ENCODE peak calls at places on chromosome 2, in six cellular contexts. One of them, this sample, is unnamed.

GRCh38 chr2:226669905-226670304 is 129.7 kb downstream of the IRS1 start:
- ATAC-seq in GM12878: peak; percentile 54
- ATAC-seq in A549: no peak
- ATAC-seq in upper lobe of left lung: no peak
- ATAC-seq in K562: no peak
- ATAC-seq in HepG2: no peak
- ATAC-seq in this sample: no peak

GRCh38 chr2:229245013-229245412 is 26.1 kb downstream of the PID1 start:
- ATAC-seq in K562: no peak
- ATAC-seq in upper lobe of left lung: no peak
- ATAC-seq in A549: no peak
- ATAC-seq in GM12878: no peak
- ATAC-seq in HepG2: no peak
- ATAC-seq in this sample: no peak

GRCh38 chr2:11872247-11872947 is 126.0 kb downstream of the LPIN1 start:
- ATAC-seq in GM12878: peak; percentile 30
- ATAC-seq in A549: no peak
- ATAC-seq in upper lobe of left lung: no peak
- ATAC-seq in K562: no peak
- ATAC-seq in HepG2: no peak
- ATAC-seq in this sample: no peak

GRCh38 chr2:159026170-159026569 is 57.7 kb downstream of the TANC1 start:
- ATAC-seq in GM12878: no peak
- ATAC-seq in A549: no peak
- ATAC-seq in upper lobe of left lung: no peak
- ATAC-seq in K562: no peak
- ATAC-seq in HepG2: no peak
- ATAC-seq in this sample: no peak

GRCh38 chr2:98598781-98599428 is 9.4 kb downstream of the COA5 start:
- ATAC-seq in A549: no peak
- ATAC-seq in HepG2: no peak
- ATAC-seq in upper lobe of left lung: no peak
- ATAC-seq in K562: no peak
- ATAC-seq in GM12878: no peak
- ATAC-seq in this sample: no peak

GRCh38 chr2:1080984-1081383 is 130.3 kb downstream of the SNTG2 start:
- ATAC-seq in GM12878: no peak
- ATAC-seq in K562: no peak
- ATAC-seq in upper lobe of left lung: peak; percentile 25
- ATAC-seq in HepG2: no peak
- ATAC-seq in A549: no peak
- ATAC-seq in this sample: no peak

GRCh38 chr2:55862673-55863390 is 60.8 kb downstream of the EFEMP1 start:
- ATAC-seq in GM12878: no peak
- ATAC-seq in A549: peak; percentile 99
- ATAC-seq in HepG2: no peak
- ATAC-seq in K562: peak; percentile 39
- ATAC-seq in upper lobe of left lung: peak; percentile 93
- ATAC-seq in this sample: peak; percentile 93

GRCh38 chr2:37681587-37681986 is 10.1 kb upstream of the CDC42EP3 start:
- ATAC-seq in HepG2: no peak
- ATAC-seq in A549: no peak
- ATAC-seq in upper lobe of left lung: no peak
- ATAC-seq in GM12878: no peak
- ATAC-seq in K562: no peak
- ATAC-seq in this sample: no peak

GRCh38 chr2:112062894-112063293 is 7.8 kb downstream of the TMEM87B start:
- ATAC-seq in GM12878: peak; percentile 48
- ATAC-seq in K562: no peak
- ATAC-seq in upper lobe of left lung: no peak
- ATAC-seq in A549: no peak
- ATAC-seq in HepG2: no peak
- ATAC-seq in this sample: no peak

GRCh38 chr2:25347205-25347815 is 5.6 kb upstream of the DNMT3A start:
- ATAC-seq in GM12878: peak; percentile 18
- ATAC-seq in upper lobe of left lung: no peak
- ATAC-seq in A549: peak; percentile 17
- ATAC-seq in K562: no peak
- ATAC-seq in HepG2: no peak
- ATAC-seq in this sample: peak; percentile 7

GRCh38 chr2:177201919-177202346 is 10.7 kb upstream of the HNRNPA3 start:
- ATAC-seq in A549: no peak
- ATAC-seq in GM12878: no peak
- ATAC-seq in K562: peak; percentile 34
- ATAC-seq in upper lobe of left lung: no peak
- ATAC-seq in HepG2: peak; percentile 72
- ATAC-seq in this sample: no peak

GRCh38 chr2:218802595-218802994 is 20.6 kb downstream of the CYP27A1 start:
- ATAC-seq in HepG2: no peak
- ATAC-seq in GM12878: no peak
- ATAC-seq in upper lobe of left lung: no peak
- ATAC-seq in A549: no peak
- ATAC-seq in K562: no peak
- ATAC-seq in this sample: no peak

GRCh38 chr2:54500404-54501147 is 44.4 kb downstream of the SPTBN1 start:
- ATAC-seq in K562: no peak
- ATAC-seq in upper lobe of left lung: no peak
- ATAC-seq in A549: no peak
- ATAC-seq in GM12878: no peak
- ATAC-seq in HepG2: no peak
- ATAC-seq in this sample: peak; percentile 67

DNA sequence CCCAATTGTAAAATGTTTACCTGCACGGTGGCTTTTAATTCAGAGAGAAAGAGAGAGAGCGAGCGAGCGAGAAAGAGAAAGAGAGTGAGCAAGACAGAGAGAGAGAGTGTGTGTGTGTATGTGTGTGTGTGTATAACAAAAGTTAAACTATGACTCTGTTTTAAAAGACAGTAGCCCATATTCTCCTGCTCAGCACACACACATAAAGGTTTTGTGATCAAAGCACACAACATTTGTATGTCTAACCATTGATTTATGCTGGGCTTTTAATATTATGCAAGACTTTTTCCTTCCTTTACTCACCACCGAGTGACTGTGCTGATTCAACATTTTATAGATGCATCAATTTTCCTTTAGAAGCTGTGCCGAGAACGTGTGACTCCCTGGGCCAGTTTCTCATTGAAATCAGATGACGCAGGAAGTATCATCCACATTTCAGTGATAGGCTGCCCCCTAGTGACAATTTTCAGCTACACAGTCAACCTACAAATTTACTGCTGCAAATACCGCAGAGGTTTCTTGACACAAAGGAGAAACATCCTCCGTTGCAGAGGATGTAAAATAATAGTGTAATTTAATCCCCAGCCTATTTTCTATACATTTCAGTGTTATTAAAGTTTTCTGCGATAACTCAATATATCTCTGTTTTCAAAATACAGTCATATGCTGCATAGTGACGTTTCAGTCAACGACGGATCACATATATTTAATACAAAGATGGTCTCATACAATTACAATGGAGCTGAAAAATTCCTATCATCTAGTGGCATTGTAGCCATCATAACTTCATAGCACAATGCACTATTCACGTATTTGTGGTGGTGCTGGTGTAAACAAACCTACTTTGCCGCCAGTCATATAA is 165.9 kb upstream of the TANK start:
- ATAC-seq in GM12878: peak; percentile 90
- ATAC-seq in HepG2: peak; percentile 92
- ATAC-seq in upper lobe of left lung: peak; percentile 86
- ATAC-seq in K562: peak; percentile 97
- ATAC-seq in A549: peak; percentile 92
- ATAC-seq in this sample: peak; percentile 94
- TF ChIP-seq EP300 in GM12878: no peak
- TF ChIP-seq EP300 in HepG2: no peak
- TF ChIP-seq EP300 in upper lobe of left lung: no peak
- TF ChIP-seq EP300 in K562: no peak
- TF ChIP-seq EP300 in A549: no peak
- TF ChIP-seq EP300 in this sample: no peak

GRCh38 chr2:66495788-66496640 is 61.1 kb downstream of the MEIS1 start:
- ATAC-seq in upper lobe of left lung: peak; percentile 58
- ATAC-seq in GM12878: no peak
- ATAC-seq in K562: peak; percentile 90
- ATAC-seq in A549: peak; percentile 90
- ATAC-seq in HepG2: peak; percentile 77
- ATAC-seq in this sample: peak; percentile 66
- TF ChIP-seq CTCF in upper lobe of left lung: no peak
- TF ChIP-seq CTCF in GM12878: no peak
- TF ChIP-seq CTCF in K562: peak; percentile 41
- TF ChIP-seq CTCF in A549: peak; percentile 6
- TF ChIP-seq CTCF in HepG2: no peak
- TF ChIP-seq CTCF in this sample: no peak

GRCh38 chr2:129180124-129180716 is 799.2 kb upstream of the RAB6C start:
- ATAC-seq in GM12878: no peak
- ATAC-seq in K562: peak; percentile 57
- ATAC-seq in HepG2: no peak
- ATAC-seq in A549: no peak
- ATAC-seq in upper lobe of left lung: no peak
- ATAC-seq in this sample: no peak

GRCh38 chr2:129176375-129176774 is 803.1 kb upstream of the RAB6C start:
- ATAC-seq in GM12878: no peak
- ATAC-seq in A549: no peak
- ATAC-seq in HepG2: no peak
- ATAC-seq in upper lobe of left lung: peak; percentile 47
- ATAC-seq in K562: no peak
- ATAC-seq in this sample: no peak

GRCh38 chr2:129181433-129181832 is 798.0 kb upstream of the RAB6C start:
- ATAC-seq in HepG2: no peak
- ATAC-seq in upper lobe of left lung: no peak
- ATAC-seq in A549: no peak
- ATAC-seq in GM12878: peak; percentile 81
- ATAC-seq in K562: no peak
- ATAC-seq in this sample: no peak

GRCh38 chr2:129179199-129179598 is 800.3 kb upstream of the RAB6C start:
- ATAC-seq in GM12878: no peak
- ATAC-seq in HepG2: no peak
- ATAC-seq in upper lobe of left lung: peak; percentile 65
- ATAC-seq in K562: no peak
- ATAC-seq in A549: no peak
- ATAC-seq in this sample: no peak

DNA sequence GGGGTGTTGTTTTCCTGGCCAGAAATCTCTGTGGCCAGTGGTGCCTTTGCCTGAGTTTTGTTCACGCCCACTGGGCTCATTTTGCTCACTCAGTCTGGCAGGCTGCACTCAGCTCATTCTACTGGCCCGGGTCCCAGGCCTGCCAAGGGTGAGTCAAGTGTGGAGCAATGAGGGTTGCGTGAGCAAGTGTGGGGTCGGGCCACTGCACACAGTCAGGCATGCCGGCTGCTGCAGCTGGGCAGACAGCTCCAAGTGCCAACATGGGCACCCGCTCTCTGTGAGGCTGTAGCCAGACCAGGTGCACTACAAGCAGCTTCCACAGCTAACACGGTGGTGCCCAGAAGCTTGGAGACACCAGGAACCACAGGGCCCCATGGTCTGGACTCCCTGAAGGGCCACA is 801.1 kb upstream of the RAB6C start:
- ATAC-seq in upper lobe of left lung: no peak
- ATAC-seq in A549: no peak
- ATAC-seq in HepG2: no peak
- ATAC-seq in K562: no peak
- ATAC-seq in GM12878: no peak
- ATAC-seq in this sample: peak; percentile 79
- TF ChIP-seq EP300 in upper lobe of left lung: no peak
- TF ChIP-seq EP300 in A549: no peak
- TF ChIP-seq EP300 in HepG2: no peak
- TF ChIP-seq EP300 in K562: no peak
- TF ChIP-seq EP300 in GM12878: no peak
- TF ChIP-seq EP300 in this sample: no peak

DNA sequence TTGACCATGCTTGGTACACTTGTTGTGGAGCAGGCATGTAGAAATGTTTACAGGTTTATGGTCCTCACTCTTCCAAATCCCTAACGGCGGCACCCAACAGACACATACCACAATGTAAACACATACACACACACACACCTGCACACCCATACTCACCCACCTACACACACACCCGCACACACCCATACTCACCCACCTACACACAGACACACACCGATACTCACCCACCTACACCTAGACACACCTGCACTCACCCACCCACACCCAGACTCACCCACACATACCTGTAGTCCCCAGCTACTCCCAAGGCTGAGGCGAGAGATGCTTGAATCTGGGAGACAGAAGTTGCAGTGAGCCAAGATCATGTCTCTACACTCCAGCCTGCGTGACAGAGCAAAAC is 1.5 kb upstream of the RAB6D start:
- ATAC-seq in upper lobe of left lung: no peak
- ATAC-seq in HepG2: no peak
- ATAC-seq in K562: no peak
- ATAC-seq in GM12878: no peak
- ATAC-seq in A549: no peak
- ATAC-seq in this sample: no peak
- TF ChIP-seq CTCF in upper lobe of left lung: no peak
- TF ChIP-seq CTCF in HepG2: no peak
- TF ChIP-seq CTCF in K562: no peak
- TF ChIP-seq CTCF in GM12878: no peak
- TF ChIP-seq CTCF in A549: no peak
- TF ChIP-seq CTCF in this sample: no peak

DNA sequence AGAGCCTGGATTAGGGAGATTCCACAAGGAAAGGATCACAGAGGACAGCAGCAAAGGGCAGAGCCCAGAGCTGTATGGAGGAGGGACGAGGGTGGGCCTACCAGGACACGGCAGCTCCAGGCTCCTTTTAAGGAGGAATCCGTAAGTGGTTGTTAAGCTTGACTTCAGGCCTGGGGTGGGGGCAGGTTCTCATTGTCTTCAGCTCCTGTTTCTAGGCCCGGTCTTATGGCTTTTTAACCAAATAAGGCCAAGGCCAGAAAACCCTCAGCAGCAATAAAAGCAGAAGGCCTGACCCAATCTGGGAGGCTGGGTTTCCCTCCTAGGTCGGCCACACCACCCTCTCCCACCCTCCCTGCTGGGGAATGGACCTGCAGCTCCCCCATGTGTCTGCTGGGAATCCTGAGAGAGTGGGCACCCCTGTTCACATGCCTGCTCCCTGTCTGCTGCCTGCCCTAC is 111.2 kb downstream of the PLB1 start:
- ATAC-seq in upper lobe of left lung: no peak
- ATAC-seq in GM12878: no peak
- ATAC-seq in A549: no peak
- ATAC-seq in HepG2: peak; percentile 50
- ATAC-seq in K562: peak; percentile 77
- ATAC-seq in this sample: peak; percentile 78
- TF ChIP-seq EP300 in upper lobe of left lung: no peak
- TF ChIP-seq EP300 in GM12878: no peak
- TF ChIP-seq EP300 in A549: no peak
- TF ChIP-seq EP300 in HepG2: no peak
- TF ChIP-seq EP300 in K562: no peak
- TF ChIP-seq EP300 in this sample: no peak

GRCh38 chr2:143574069-143574468 is 444.9 kb downstream of the ARHGAP15 start:
- ATAC-seq in A549: no peak
- ATAC-seq in upper lobe of left lung: no peak
- ATAC-seq in GM12878: no peak
- ATAC-seq in HepG2: no peak
- ATAC-seq in K562: no peak
- ATAC-seq in this sample: no peak
- TF ChIP-seq CTCF in A549: no peak
- TF ChIP-seq CTCF in upper lobe of left lung: no peak
- TF ChIP-seq CTCF in GM12878: no peak
- TF ChIP-seq CTCF in HepG2: no peak
- TF ChIP-seq CTCF in K562: no peak
- TF ChIP-seq CTCF in this sample: no peak

This sample was measured in gastroesophageal sphincter.